ENCODE peak calls at places on chromosomes 7 and 10, in ten cellular contexts. Y, O, E, A, U, L, J, S, D and R are unnamed samples.

GRCh38 chr10:132467464-132468149 is 70.0 kb upstream of the INPP5A start:
- DNase-seq in Y (peak), O (no peak), E (no peak), A (peak), U (no peak), L (no peak), J (no peak), S (no peak), D (no peak), R (no peak)

GRCh38 chr10:96873086-96873485 is 41.0 kb downstream of the LCOR start:
- DNase-seq in Y (no peak), O (no peak), E (no peak), A (no peak), U (no peak), L (no peak), J (no peak), S (no peak), D (no peak), R (no peak)

GRCh38 chr7:149375234-149376008 is 85.4 kb downstream of the ZNF777 start:
- DNase-seq in Y (no peak), O (no peak), E (no peak), A (no peak), U (no peak), L (no peak), J (no peak), S (no peak), D (no peak), R (no peak)

GRCh38 chr10:33233191-33233590 is 101.3 kb downstream of the NRP1 start:
- DNase-seq in Y (no peak), O (no peak), E (no peak), A (no peak), U (no peak), L (no peak), J (no peak), S (no peak), D (no peak), R (no peak)

GRCh38 chr10:100364735-100365391 is 17.8 kb downstream of the SCD start:
- DNase-seq in Y (peak), O (peak), E (no peak), A (no peak), U (peak), L (no peak), J (peak), S (no peak), D (peak), R (no peak)

GRCh38 chr7:100567751-100568175 is 5.9 kb downstream of the SAP25 start:
- DNase-seq in Y (no peak), O (peak), E (peak), A (peak), U (no peak), L (no peak), J (no peak), S (no peak), D (no peak), R (no peak)

GRCh38 chr10:110414563-110415309 is 83.0 kb upstream of the DUSP5 start:
- DNase-seq in Y (peak), O (peak), E (peak), A (no peak), U (peak), L (peak), J (peak), S (no peak), D (no peak), R (no peak)

GRCh38 chr7:81871606-81872265 is 101.9 kb upstream of the HGF start:
- DNase-seq in Y (no peak), O (no peak), E (no peak), A (no peak), U (peak), L (no peak), J (no peak), S (no peak), D (no peak), R (no peak)

GRCh38 chr10:17784701-17785100 is 24.4 kb upstream of the MRC1 start:
- DNase-seq in Y (no peak), O (no peak), E (no peak), A (no peak), U (peak), L (no peak), J (peak), S (peak), D (no peak), R (no peak)

GRCh38 chr7:8131694-8132605 is 130.0 kb downstream of the ICA1 start:
- DNase-seq in Y (no peak), O (no peak), E (peak), A (no peak), U (no peak), L (no peak), J (no peak), S (no peak), D (no peak), R (no peak)

GRCh38 chr7:118517275-118517674 is 292.8 kb downstream of the ANKRD7 start:
- DNase-seq in Y (no peak), O (no peak), E (no peak), A (no peak), U (no peak), L (no peak), J (no peak), S (no peak), D (no peak), R (no peak)

GRCh38 chr10:91632671-91633550 is at the start of gene PPP1R3C:
- DNase-seq in Y (peak), O (no peak), E (peak), A (peak), U (peak), L (peak), J (peak), S (peak), D (peak), R (peak)

GRCh38 chr7:103866919-103867318 is 122.5 kb downstream of the RELN start:
- DNase-seq in Y (no peak), O (no peak), E (no peak), A (no peak), U (no peak), L (no peak), J (no peak), S (no peak), D (no peak), R (no peak)

GRCh38 chr10:70437721-70438120 is 3.8 kb downstream of the NODAL start:
- DNase-seq in Y (no peak), O (no peak), E (no peak), A (no peak), U (no peak), L (no peak), J (no peak), S (no peak), D (no peak), R (no peak)

GRCh38 chr7:73626814-73627213 is 2.5 kb upstream of the MLXIPL start:
- DNase-seq in Y (no peak), O (no peak), E (no peak), A (no peak), U (peak), L (no peak), J (peak), S (no peak), D (no peak), R (no peak)

GRCh38 chr10:88234332-88234731 is 348.8 kb downstream of the RNLS start:
- DNase-seq in Y (peak), O (no peak), E (no peak), A (no peak), U (no peak), L (no peak), J (no peak), S (no peak), D (no peak), R (no peak)

GRCh38 chr10:3222068-3222467 is 49.5 kb upstream of the PITRM1 start:
- DNase-seq in Y (no peak), O (peak), E (peak), A (no peak), U (peak), L (no peak), J (no peak), S (no peak), D (no peak), R (no peak)

GRCh38 chr10:22615819-22616499 is 98.4 kb downstream of the PIP4K2A start:
- DNase-seq in Y (no peak), O (peak), E (peak), A (no peak), U (peak), L (peak), J (no peak), S (peak), D (no peak), R (no peak)

GRCh38 chr10:102731222-102731800 is 12.4 kb upstream of the WBP1L start:
- DNase-seq in Y (peak), O (no peak), E (no peak), A (no peak), U (no peak), L (no peak), J (no peak), S (no peak), D (no peak), R (no peak)

GRCh38 chr7:24820730-24821044 is 63.4 kb upstream of the GSDME start:
- DNase-seq in Y (no peak), O (peak), E (no peak), A (no peak), U (no peak), L (no peak), J (peak), S (no peak), D (no peak), R (no peak)

GRCh38 chr7:1925349-1925748 is 255.3 kb downstream of the ELFN1 start:
- DNase-seq in Y (no peak), O (peak), E (no peak), A (no peak), U (no peak), L (no peak), J (no peak), S (no peak), D (no peak), R (no peak)

GRCh38 chr7:166370-167060 is 25.9 kb upstream of the FAM20C start:
- DNase-seq in Y (no peak), O (peak), E (no peak), A (no peak), U (peak), L (no peak), J (no peak), S (no peak), D (no peak), R (no peak)

GRCh38 chr7:20330797-20331230 is at the start of gene ITGB8:
- DNase-seq in Y (no peak), O (no peak), E (peak), A (peak), U (peak), L (peak), J (no peak), S (peak), D (no peak), R (peak)

GRCh38 chr7:116367171-116367813 is 132.2 kb upstream of the CAV2 start:
- DNase-seq in Y (no peak), O (no peak), E (no peak), A (no peak), U (no peak), L (no peak), J (no peak), S (no peak), D (no peak), R (no peak)

GRCh38 chr7:149714081-149714909 is 59.1 kb downstream of the ZNF467 start:
- DNase-seq in Y (peak), O (peak), E (peak), A (peak), U (peak), L (peak), J (peak), S (peak), D (peak), R (peak)

GRCh38 chr10:48501806-48502771 is 102.8 kb downstream of the ARHGAP22 start:
- DNase-seq in Y (peak), O (no peak), E (peak), A (no peak), U (no peak), L (no peak), J (no peak), S (peak), D (peak), R (peak)

GRCh38 chr7:156969972-156970420 is 20.5 kb downstream of the NOM1 start:
- DNase-seq in Y (no peak), O (peak), E (no peak), A (no peak), U (peak), L (no peak), J (no peak), S (no peak), D (no peak), R (no peak)

GRCh38 chr10:106185991-106186390 is 978.5 kb downstream of the SORCS1 start:
- DNase-seq in Y (no peak), O (no peak), E (no peak), A (no peak), U (peak), L (no peak), J (no peak), S (no peak), D (no peak), R (no peak)

GRCh38 chr7:129074994-129075393 is 20.1 kb upstream of the TNPO3 start:
- DNase-seq in Y (no peak), O (no peak), E (no peak), A (no peak), U (no peak), L (no peak), J (no peak), S (no peak), D (no peak), R (no peak)

GRCh38 chr10:69703766-69704191 is 73.7 kb downstream of the FAM241B start:
- DNase-seq in Y (no peak), O (peak), E (no peak), A (no peak), U (peak), L (no peak), J (peak), S (no peak), D (no peak), R (no peak)

GRCh38 chr10:25575343-25575742 is 358.7 kb upstream of the MYO3A start:
- DNase-seq in Y (no peak), O (no peak), E (no peak), A (no peak), U (no peak), L (no peak), J (no peak), S (no peak), D (no peak), R (no peak)
- TF ChIP-seq CTCF in Y (no peak), O (no peak), E (no peak), A (no peak), U (no peak), L (no peak), J (no peak), S (no peak), D (no peak), R (no peak)

GRCh38 chr10:43255644-43256431 is 11.0 kb downstream of the RASGEF1A start:
- DNase-seq in Y (no peak), O (peak), E (peak), A (peak), U (no peak), L (peak), J (no peak), S (no peak), D (no peak), R (peak)
- TF ChIP-seq CTCF in Y (peak), O (peak), E (peak), A (peak), U (peak), L (peak), J (peak), S (peak), D (peak), R (peak)

DNA sequence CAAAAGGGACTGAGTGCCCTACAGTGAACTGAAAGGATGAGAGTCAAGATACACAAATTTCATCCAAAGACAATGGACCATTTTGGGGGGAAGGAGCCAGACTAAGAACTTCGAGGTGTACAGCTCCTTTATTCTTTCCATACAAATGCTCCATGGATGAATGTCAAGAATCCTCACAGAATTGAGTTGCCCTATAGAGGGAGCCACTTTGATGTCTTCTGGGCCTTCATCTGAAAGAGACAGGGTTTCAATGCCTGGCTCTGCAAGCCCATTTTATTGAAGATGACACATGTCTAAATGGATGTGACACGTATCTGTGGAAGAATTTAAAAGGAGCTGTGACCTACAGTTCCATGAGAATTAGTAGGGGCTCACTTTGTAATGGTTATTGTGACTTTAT is 32.0 kb upstream of the NRG3 start:
- DNase-seq in Y (no peak), O (peak), E (no peak), A (no peak), U (no peak), L (no peak), J (no peak), S (no peak), D (no peak), R (no peak)
- TF ChIP-seq CTCF in Y (no peak), O (peak), E (no peak), A (no peak), U (no peak), L (no peak), J (no peak), S (no peak), D (no peak), R (no peak)

DNA sequence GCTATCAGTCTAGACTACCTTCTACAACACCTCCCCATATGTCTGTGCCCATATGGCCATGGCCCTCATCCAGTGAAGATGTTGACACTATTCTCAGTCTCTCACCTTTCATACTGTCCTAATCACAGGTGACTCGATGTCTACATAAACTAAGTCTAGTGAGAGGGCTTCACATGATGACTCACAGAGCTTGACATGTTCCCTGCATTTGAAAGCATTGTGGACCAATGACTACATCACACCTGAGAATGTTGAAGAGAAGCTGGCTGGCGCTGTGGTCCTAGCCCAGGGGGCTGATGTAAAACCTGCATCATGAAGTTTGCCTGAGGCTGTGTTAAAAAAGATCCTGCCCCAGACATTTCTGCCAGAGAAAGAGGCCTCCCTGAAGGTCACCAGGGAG is 167.2 kb downstream of the NPSR1 start:
- DNase-seq in Y (no peak), O (no peak), E (no peak), A (no peak), U (no peak), L (no peak), J (no peak), S (no peak), D (no peak), R (no peak)
- TF ChIP-seq CTCF in Y (no peak), O (no peak), E (no peak), A (no peak), U (no peak), L (no peak), J (no peak), S (no peak), D (no peak), R (no peak)

GRCh38 chr10:55091691-55092328 is 290.8 kb upstream of the PCDH15 start:
- DNase-seq in Y (no peak), O (peak), E (peak), A (peak), U (peak), L (no peak), J (no peak), S (no peak), D (no peak), R (no peak)
- TF ChIP-seq CTCF in Y (peak), O (peak), E (peak), A (peak), U (peak), L (peak), J (peak), S (peak), D (peak), R (peak)

GRCh38 chr7:30284298-30285066 is at the start of gene ZNRF2:
- DNase-seq in Y (peak), O (peak), E (peak), A (peak), U (peak), L (peak), J (peak), S (peak), D (peak), R (peak)
- TF ChIP-seq CTCF in Y (peak), O (peak), E (peak), A (no peak), U (peak), L (peak), J (peak), S (peak), D (peak), R (peak)

GRCh38 chr10:8323443-8324054 is 269.1 kb downstream of the GATA3 start:
- DNase-seq in Y (no peak), O (peak), E (no peak), A (no peak), U (no peak), L (no peak), J (no peak), S (no peak), D (no peak), R (no peak)

GRCh38 chr10:8315619-8316021 is 261.1 kb downstream of the GATA3 start:
- DNase-seq in Y (no peak), O (no peak), E (peak), A (no peak), U (no peak), L (no peak), J (no peak), S (no peak), D (no peak), R (no peak)

GRCh38 chr10:8321990-8322389 is 267.5 kb downstream of the GATA3 start:
- DNase-seq in Y (no peak), O (no peak), E (peak), A (no peak), U (no peak), L (no peak), J (no peak), S (no peak), D (no peak), R (no peak)

GRCh38 chr10:8316284-8316683 is 261.8 kb downstream of the GATA3 start:
- DNase-seq in Y (no peak), O (no peak), E (peak), A (no peak), U (no peak), L (no peak), J (no peak), S (no peak), D (no peak), R (no peak)

GRCh38 chr10:8319704-8320103 is 265.2 kb downstream of the GATA3 start:
- DNase-seq in Y (no peak), O (no peak), E (no peak), A (no peak), U (no peak), L (no peak), J (no peak), S (no peak), D (no peak), R (no peak)
- TF ChIP-seq CTCF in Y (no peak), O (no peak), E (no peak), A (no peak), U (no peak), L (no peak), J (no peak), S (no peak), D (no peak), R (no peak)

GRCh38 chr10:64093304-64093703 is 572.1 kb downstream of the REEP3 start:
- DNase-seq in Y (no peak), O (no peak), E (no peak), A (no peak), U (no peak), L (no peak), J (no peak), S (no peak), D (no peak), R (no peak)

GRCh38 chr10:64093946-64094560 is 572.9 kb downstream of the REEP3 start:
- DNase-seq in Y (no peak), O (no peak), E (no peak), A (no peak), U (peak), L (no peak), J (no peak), S (no peak), D (no peak), R (no peak)

GRCh38 chr10:64089648-64090047 is 568.4 kb downstream of the REEP3 start:
- DNase-seq in Y (no peak), O (no peak), E (no peak), A (no peak), U (no peak), L (no peak), J (no peak), S (no peak), D (no peak), R (no peak)

GRCh38 chr10:64090865-64091264 is 569.7 kb downstream of the REEP3 start:
- DNase-seq in Y (no peak), O (no peak), E (no peak), A (no peak), U (no peak), L (no peak), J (no peak), S (no peak), D (no peak), R (no peak)

DNA sequence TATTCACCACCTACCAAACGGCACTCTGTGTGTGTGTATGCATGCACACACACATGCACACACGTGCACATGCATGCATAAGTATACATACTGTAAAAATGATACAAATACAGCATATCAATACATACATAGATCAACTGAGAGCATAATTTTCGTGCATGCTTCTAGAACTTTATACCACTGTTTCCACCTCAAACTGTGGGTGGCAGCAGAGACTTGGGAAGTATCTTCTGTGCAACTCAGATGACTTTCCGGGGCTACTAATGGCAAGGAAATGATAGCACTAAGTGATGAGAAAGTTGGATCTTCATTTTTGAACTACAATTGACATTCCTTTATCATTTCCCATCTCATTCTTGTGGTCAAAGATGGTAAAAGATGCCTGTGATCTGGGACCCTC is 570.7 kb downstream of the REEP3 start:
- DNase-seq in Y (no peak), O (peak), E (peak), A (no peak), U (peak), L (no peak), J (no peak), S (no peak), D (no peak), R (no peak)
- TF ChIP-seq CTCF in Y (no peak), O (peak), E (peak), A (peak), U (peak), L (no peak), J (no peak), S (peak), D (peak), R (peak)

GRCh38 chr7:109092268-109092667 is 522.6 kb downstream of the DNAJB9 start:
- DNase-seq in Y (no peak), O (peak), E (no peak), A (no peak), U (no peak), L (no peak), J (no peak), S (no peak), D (no peak), R (no peak)
- TF ChIP-seq CTCF in Y (no peak), O (peak), E (no peak), A (no peak), U (no peak), L (no peak), J (peak), S (no peak), D (no peak), R (no peak)